ENCODE peak calls at places on chromosomes 5 and 9, in eight cellular contexts. One of them, this sample, is unnamed.

GRCh38 chr9:17318821-17319320 is 184.0 kb downstream of the CNTLN start:
- DNase-seq in MM.1S: no peak
- DNase-seq in sigmoid colon: no peak
- DNase-seq in aorta: no peak
- DNase-seq in thyroid gland: no peak
- DNase-seq in astrocyte of the cerebellum: no peak
- DNase-seq in cardiac fibroblast: peak; percentile 46
- DNase-seq in HFF-Myc: no peak
- DNase-seq in this sample: no peak

GRCh38 chr9:135184158-135184557 is 96.7 kb downstream of the OLFM1 start:
- DNase-seq in MM.1S: no peak
- DNase-seq in sigmoid colon: no peak
- DNase-seq in aorta: no peak
- DNase-seq in thyroid gland: no peak
- DNase-seq in astrocyte of the cerebellum: no peak
- DNase-seq in cardiac fibroblast: no peak
- DNase-seq in HFF-Myc: no peak
- DNase-seq in this sample: no peak

GRCh38 chr9:132647806-132648205 is 22.0 kb downstream of the DDX31 start:
- DNase-seq in MM.1S: no peak
- DNase-seq in sigmoid colon: no peak
- DNase-seq in aorta: no peak
- DNase-seq in thyroid gland: no peak
- DNase-seq in astrocyte of the cerebellum: no peak
- DNase-seq in cardiac fibroblast: no peak
- DNase-seq in HFF-Myc: no peak
- DNase-seq in this sample: peak; percentile 87

GRCh38 chr5:57804007-57804444 is 321.4 kb upstream of the ACTBL2 start:
- DNase-seq in MM.1S: no peak
- DNase-seq in sigmoid colon: no peak
- DNase-seq in aorta: no peak
- DNase-seq in thyroid gland: no peak
- DNase-seq in astrocyte of the cerebellum: peak; percentile 96
- DNase-seq in cardiac fibroblast: peak; percentile 36
- DNase-seq in HFF-Myc: peak; percentile 69
- DNase-seq in this sample: peak; percentile 77

GRCh38 chr9:93346240-93347112 is 105.0 kb upstream of the FAM120A start:
- DNase-seq in MM.1S: no peak
- DNase-seq in sigmoid colon: no peak
- DNase-seq in aorta: peak; percentile 58
- DNase-seq in thyroid gland: no peak
- DNase-seq in astrocyte of the cerebellum: no peak
- DNase-seq in cardiac fibroblast: peak; percentile 6
- DNase-seq in HFF-Myc: no peak
- DNase-seq in this sample: no peak

GRCh38 chr9:135885100-135885853 is 22.1 kb downstream of the CAMSAP1 start:
- DNase-seq in MM.1S: no peak
- DNase-seq in sigmoid colon: no peak
- DNase-seq in aorta: no peak
- DNase-seq in thyroid gland: no peak
- DNase-seq in astrocyte of the cerebellum: no peak
- DNase-seq in cardiac fibroblast: peak; percentile 63
- DNase-seq in HFF-Myc: no peak
- DNase-seq in this sample: peak; percentile 39

GRCh38 chr9:36855443-36856315 is 178.4 kb downstream of the PAX5 start:
- DNase-seq in MM.1S: peak; percentile 72
- DNase-seq in sigmoid colon: no peak
- DNase-seq in aorta: no peak
- DNase-seq in thyroid gland: no peak
- DNase-seq in astrocyte of the cerebellum: no peak
- DNase-seq in cardiac fibroblast: peak; percentile 8
- DNase-seq in HFF-Myc: no peak
- DNase-seq in this sample: no peak

GRCh38 chr5:117218789-117219188 is 644.2 kb upstream of the SEMA6A start:
- DNase-seq in MM.1S: no peak
- DNase-seq in sigmoid colon: no peak
- DNase-seq in aorta: no peak
- DNase-seq in thyroid gland: no peak
- DNase-seq in astrocyte of the cerebellum: no peak
- DNase-seq in cardiac fibroblast: no peak
- DNase-seq in HFF-Myc: no peak
- DNase-seq in this sample: no peak

GRCh38 chr9:136028760-136029470 is 66.2 kb downstream of the NACC2 start:
- DNase-seq in MM.1S: no peak
- DNase-seq in sigmoid colon: no peak
- DNase-seq in aorta: no peak
- DNase-seq in thyroid gland: no peak
- DNase-seq in astrocyte of the cerebellum: no peak
- DNase-seq in cardiac fibroblast: no peak
- DNase-seq in HFF-Myc: no peak
- DNase-seq in this sample: no peak

GRCh38 chr5:68274847-68275700 is 59.5 kb downstream of the PIK3R1 start:
- DNase-seq in MM.1S: no peak
- DNase-seq in sigmoid colon: no peak
- DNase-seq in aorta: no peak
- DNase-seq in thyroid gland: no peak
- DNase-seq in astrocyte of the cerebellum: no peak
- DNase-seq in cardiac fibroblast: no peak
- DNase-seq in HFF-Myc: no peak
- DNase-seq in this sample: no peak

DNA sequence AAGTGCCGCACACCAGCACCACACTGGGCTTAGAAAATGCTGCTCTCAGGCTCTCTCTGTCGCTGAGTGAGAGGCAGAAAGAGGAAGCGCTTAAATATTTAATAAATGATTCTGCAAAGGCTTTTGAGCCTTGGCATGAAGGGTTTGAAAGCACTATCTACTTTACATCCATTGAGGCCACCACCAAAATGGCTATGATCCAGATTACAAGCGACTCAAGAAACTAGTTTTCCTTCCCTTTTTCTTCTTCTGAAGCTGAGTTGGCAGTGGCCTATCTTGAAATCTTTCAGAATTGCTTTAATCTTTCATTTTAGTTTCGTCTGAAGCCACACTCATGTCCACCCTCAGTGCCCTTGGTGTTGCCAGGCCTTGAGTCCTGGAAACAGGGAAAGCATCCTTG is 59.5 kb downstream of the EBF1 start:
- DNase-seq in MM.1S: no peak
- DNase-seq in sigmoid colon: no peak
- DNase-seq in aorta: no peak
- DNase-seq in thyroid gland: no peak
- DNase-seq in astrocyte of the cerebellum: no peak
- DNase-seq in cardiac fibroblast: no peak
- DNase-seq in HFF-Myc: no peak
- DNase-seq in this sample: no peak
- H3K4me3 ChIP-seq in MM.1S: no peak overlapping the region
- H3K4me3 ChIP-seq in sigmoid colon: no peak overlapping the region
- H3K4me3 ChIP-seq in aorta: no peak overlapping the region
- H3K4me3 ChIP-seq in thyroid gland: no peak overlapping the region
- H3K4me3 ChIP-seq in astrocyte of the cerebellum: no peak overlapping the region
- H3K4me3 ChIP-seq in cardiac fibroblast: no peak overlapping the region
- H3K4me3 ChIP-seq in HFF-Myc: no peak overlapping the region
- H3K4me3 ChIP-seq in this sample: no peak overlapping the region

GRCh38 chr9:34047864-34048729 is 590 bp downstream of the UBAP2 start:
- DNase-seq in MM.1S: peak; percentile 54
- DNase-seq in sigmoid colon: peak; percentile 77
- DNase-seq in aorta: peak; percentile 55
- DNase-seq in thyroid gland: peak; percentile 32
- DNase-seq in astrocyte of the cerebellum: no peak
- DNase-seq in cardiac fibroblast: peak; percentile 27
- DNase-seq in HFF-Myc: no peak
- DNase-seq in this sample: peak; percentile 23

GRCh38 chr9:34045903-34046302 is 2.8 kb downstream of the UBAP2 start:
- DNase-seq in MM.1S: peak; percentile 29
- DNase-seq in sigmoid colon: no peak
- DNase-seq in aorta: no peak
- DNase-seq in thyroid gland: no peak
- DNase-seq in astrocyte of the cerebellum: no peak
- DNase-seq in cardiac fibroblast: no peak
- DNase-seq in HFF-Myc: no peak
- DNase-seq in this sample: no peak

GRCh38 chr9:34048730-34049629 is at the start of gene UBAP2:
- DNase-seq in MM.1S: peak; percentile 98
- DNase-seq in sigmoid colon: peak; percentile 99
- DNase-seq in aorta: peak; percentile 99
- DNase-seq in thyroid gland: peak; percentile 98
- DNase-seq in astrocyte of the cerebellum: peak; percentile 93
- DNase-seq in cardiac fibroblast: peak; percentile 99
- DNase-seq in HFF-Myc: peak; percentile 93
- DNase-seq in this sample: peak; percentile 97

GRCh38 chr9:34049630-34050384 is 1.1 kb upstream of the UBAP2 start:
- DNase-seq in MM.1S: no peak
- DNase-seq in sigmoid colon: no peak
- DNase-seq in aorta: no peak
- DNase-seq in thyroid gland: no peak
- DNase-seq in astrocyte of the cerebellum: no peak
- DNase-seq in cardiac fibroblast: no peak
- DNase-seq in HFF-Myc: no peak
- DNase-seq in this sample: no peak

GRCh38 chr9:34046784-34047379 is 1.8 kb downstream of the UBAP2 start:
- DNase-seq in MM.1S: no peak
- DNase-seq in sigmoid colon: no peak
- DNase-seq in aorta: no peak
- DNase-seq in thyroid gland: no peak
- DNase-seq in astrocyte of the cerebellum: no peak
- DNase-seq in cardiac fibroblast: peak; percentile 14
- DNase-seq in HFF-Myc: no peak
- DNase-seq in this sample: peak; percentile 29
- H3K4me3 ChIP-seq in MM.1S: peak overlapping the region; percentile 97
- H3K4me3 ChIP-seq in sigmoid colon: no peak overlapping the region
- H3K4me3 ChIP-seq in aorta: no peak overlapping the region
- H3K4me3 ChIP-seq in thyroid gland: no peak overlapping the region
- H3K4me3 ChIP-seq in astrocyte of the cerebellum: peak overlapping the region; percentile 96
- H3K4me3 ChIP-seq in cardiac fibroblast: peak overlapping the region; percentile 8
- H3K4me3 ChIP-seq in HFF-Myc: peak overlapping the region; percentile 72
- H3K4me3 ChIP-seq in this sample: peak overlapping the region; percentile 76

GRCh38 chr5:6759401-6759800 is 46.2 kb downstream of the TENT4A start:
- DNase-seq in MM.1S: no peak
- DNase-seq in sigmoid colon: peak; percentile 61
- DNase-seq in aorta: no peak
- DNase-seq in thyroid gland: peak; percentile 74
- DNase-seq in astrocyte of the cerebellum: no peak
- DNase-seq in cardiac fibroblast: peak; percentile 18
- DNase-seq in HFF-Myc: no peak
- DNase-seq in this sample: peak; percentile 27

GRCh38 chr5:6762116-6762515 is 48.9 kb downstream of the TENT4A start:
- DNase-seq in MM.1S: no peak
- DNase-seq in sigmoid colon: peak; percentile 30
- DNase-seq in aorta: no peak
- DNase-seq in thyroid gland: no peak
- DNase-seq in astrocyte of the cerebellum: no peak
- DNase-seq in cardiac fibroblast: no peak
- DNase-seq in HFF-Myc: no peak
- DNase-seq in this sample: no peak

GRCh38 chr5:6760003-6760402 is 46.8 kb downstream of the TENT4A start:
- DNase-seq in MM.1S: no peak
- DNase-seq in sigmoid colon: peak; percentile 53
- DNase-seq in aorta: no peak
- DNase-seq in thyroid gland: no peak
- DNase-seq in astrocyte of the cerebellum: no peak
- DNase-seq in cardiac fibroblast: no peak
- DNase-seq in HFF-Myc: no peak
- DNase-seq in this sample: no peak

GRCh38 chr5:6761333-6761732 is 48.1 kb downstream of the TENT4A start:
- DNase-seq in MM.1S: no peak
- DNase-seq in sigmoid colon: peak; percentile 8
- DNase-seq in aorta: no peak
- DNase-seq in thyroid gland: no peak
- DNase-seq in astrocyte of the cerebellum: no peak
- DNase-seq in cardiac fibroblast: no peak
- DNase-seq in HFF-Myc: no peak
- DNase-seq in this sample: no peak

GRCh38 chr5:6760636-6761035 is 47.4 kb downstream of the TENT4A start:
- DNase-seq in MM.1S: no peak
- DNase-seq in sigmoid colon: peak; percentile 73
- DNase-seq in aorta: no peak
- DNase-seq in thyroid gland: peak; percentile 26
- DNase-seq in astrocyte of the cerebellum: no peak
- DNase-seq in cardiac fibroblast: no peak
- DNase-seq in HFF-Myc: no peak
- DNase-seq in this sample: no peak
- H3K4me3 ChIP-seq in MM.1S: no peak overlapping the region
- H3K4me3 ChIP-seq in sigmoid colon: no peak overlapping the region
- H3K4me3 ChIP-seq in aorta: no peak overlapping the region
- H3K4me3 ChIP-seq in thyroid gland: no peak overlapping the region
- H3K4me3 ChIP-seq in astrocyte of the cerebellum: no peak overlapping the region
- H3K4me3 ChIP-seq in cardiac fibroblast: no peak overlapping the region
- H3K4me3 ChIP-seq in HFF-Myc: no peak overlapping the region
- H3K4me3 ChIP-seq in this sample: no peak overlapping the region

GRCh38 chr9:126915846-126916543 is 1.4 kb downstream of the RALGPS1 start:
- DNase-seq in MM.1S: no peak
- DNase-seq in sigmoid colon: no peak
- DNase-seq in aorta: no peak
- DNase-seq in thyroid gland: no peak
- DNase-seq in astrocyte of the cerebellum: no peak
- DNase-seq in cardiac fibroblast: no peak
- DNase-seq in HFF-Myc: no peak
- DNase-seq in this sample: no peak

GRCh38 chr9:126914458-126915280 is at the start of gene RALGPS1:
- DNase-seq in MM.1S: peak; percentile 99
- DNase-seq in sigmoid colon: peak; percentile 98
- DNase-seq in aorta: peak; percentile 97
- DNase-seq in thyroid gland: peak; percentile 97
- DNase-seq in astrocyte of the cerebellum: peak; percentile 78
- DNase-seq in cardiac fibroblast: peak; percentile 92
- DNase-seq in HFF-Myc: peak; percentile 63
- DNase-seq in this sample: peak; percentile 92

GRCh38 chr9:126919193-126919592 is 4.6 kb downstream of the RALGPS1 start:
- DNase-seq in MM.1S: no peak
- DNase-seq in sigmoid colon: no peak
- DNase-seq in aorta: no peak
- DNase-seq in thyroid gland: no peak
- DNase-seq in astrocyte of the cerebellum: no peak
- DNase-seq in cardiac fibroblast: no peak
- DNase-seq in HFF-Myc: no peak
- DNase-seq in this sample: no peak

GRCh38 chr9:126916909-126917308 is 2.3 kb downstream of the RALGPS1 start:
- DNase-seq in MM.1S: no peak
- DNase-seq in sigmoid colon: no peak
- DNase-seq in aorta: no peak
- DNase-seq in thyroid gland: no peak
- DNase-seq in astrocyte of the cerebellum: no peak
- DNase-seq in cardiac fibroblast: no peak
- DNase-seq in HFF-Myc: no peak
- DNase-seq in this sample: no peak

DNA sequence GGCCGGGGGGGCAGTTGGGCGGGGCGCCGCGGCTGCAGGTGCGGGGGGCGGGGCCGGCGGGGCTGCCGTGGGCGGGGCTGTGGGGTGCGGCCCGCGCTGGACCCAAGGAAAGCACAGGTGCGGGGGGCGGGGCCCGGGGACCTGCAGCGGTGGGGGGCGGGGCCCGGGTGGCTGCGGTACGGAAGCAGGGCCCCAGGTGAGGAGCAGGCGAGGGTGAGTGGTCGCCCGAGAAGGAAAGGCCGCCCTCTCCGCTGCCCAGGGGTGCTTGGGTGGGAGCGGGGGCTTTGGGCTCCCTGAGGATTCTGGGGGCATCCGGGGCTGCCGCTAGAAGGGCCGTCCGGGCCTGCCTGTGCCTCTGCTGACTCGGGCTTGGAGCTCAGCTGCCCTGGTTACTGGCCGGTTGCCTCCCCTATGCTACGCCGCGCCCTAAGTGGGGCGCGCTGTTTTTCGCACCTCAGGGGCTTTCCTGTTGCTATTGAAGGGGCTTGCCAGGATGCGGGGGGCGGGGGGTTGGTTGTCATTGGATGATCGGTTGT is 767 bp downstream of the RALGPS1 start:
- DNase-seq in MM.1S: peak; percentile 85
- DNase-seq in sigmoid colon: peak; percentile 70
- DNase-seq in aorta: peak; percentile 51
- DNase-seq in thyroid gland: peak; percentile 89
- DNase-seq in astrocyte of the cerebellum: no peak
- DNase-seq in cardiac fibroblast: no peak
- DNase-seq in HFF-Myc: no peak
- DNase-seq in this sample: no peak
- H3K4me3 ChIP-seq in MM.1S: peak overlapping the region; percentile 66
- H3K4me3 ChIP-seq in sigmoid colon: peak overlapping the region; percentile 58
- H3K4me3 ChIP-seq in aorta: peak overlapping the region; percentile 95
- H3K4me3 ChIP-seq in thyroid gland: peak overlapping the region; percentile 60
- H3K4me3 ChIP-seq in astrocyte of the cerebellum: peak overlapping the region; percentile 36
- H3K4me3 ChIP-seq in cardiac fibroblast: no peak overlapping the region
- H3K4me3 ChIP-seq in HFF-Myc: no peak overlapping the region
- H3K4me3 ChIP-seq in this sample: no peak overlapping the region